ENCODE peak calls at places on chromosomes 11 and 22, in six cellular contexts. H is H9, U is trophoblast cell, W is neuronal stem cell, F is IMR-90, I is H1. O is an unnamed sample.

GRCh38 chr11:107040447-107041444 is 22.5 kb upstream of the GUCY1A2 start:
- DNase-seq in H (no peak), I (no peak), U (no peak), W (no peak), F (peak; percentile 23), O (peak; percentile 94)

GRCh38 chr22:40818192-40818746 is 877 bp downstream of the SLC25A17 start:
- DNase-seq in U (no peak), I (no peak), H (no peak), W (no peak), F (no peak), O (no peak)

GRCh38 chr11:119774180-119774763 is 45.3 kb upstream of the NECTIN1 start:
- DNase-seq in U (peak; percentile 54), F (peak; percentile 13), W (peak; percentile 68), H (peak; percentile 52), I (no peak), O (peak; percentile 41)

GRCh38 chr11:33059331-33060007 is 20.1 kb downstream of the TCP11L1 start:
- DNase-seq in H (no peak), F (no peak), I (no peak), W (no peak), U (peak; percentile 39), O (no peak)

GRCh38 chr11:118618115-118618990 is 10.9 kb downstream of the PHLDB1 start:
- DNase-seq in I (no peak), H (no peak), F (peak; percentile 96), U (no peak), W (no peak), O (peak; percentile 99)

GRCh38 chr22:47069270-47069669 is 306.8 kb downstream of the TBC1D22A start:
- DNase-seq in W (no peak), H (no peak), U (no peak), F (no peak), I (no peak), O (no peak)

GRCh38 chr11:68038226-68038717 is 553 bp upstream of the TCIRG1 start:
- DNase-seq in H (no peak), I (no peak), W (no peak), U (peak; percentile 76), F (no peak), O (peak; percentile 34)

GRCh38 chr11:128532016-128532570 is 55.3 kb downstream of the ETS1 start:
- DNase-seq in U (no peak), W (no peak), I (no peak), F (no peak), H (no peak), O (no peak)

GRCh38 chr11:112962854-112963367 is 1.7 kb downstream of the NCAM1 start:
- DNase-seq in F (no peak), I (no peak), W (peak; percentile 65), U (no peak), H (peak; percentile 66), O (peak; percentile 47)

GRCh38 chr11:128862913-128863660 is 4.0 kb downstream of the KCNJ1 start:
- DNase-seq in H (no peak), I (no peak), U (no peak), W (no peak), F (peak; percentile 79), O (peak; percentile 50)

GRCh38 chr11:94112182-94112960 is 16.3 kb upstream of the PANX1 start:
- DNase-seq in W (no peak), H (no peak), F (no peak), U (no peak), I (no peak), O (no peak)

GRCh38 chr22:44335903-44336803 is 23.4 kb upstream of the SHISAL1 start:
- DNase-seq in F (no peak), W (no peak), I (no peak), H (peak; percentile 42), U (no peak), O (no peak)

GRCh38 chr11:108680267-108680666 is 15.4 kb downstream of the DDX10 start:
- DNase-seq in H (no peak), I (no peak), F (peak; percentile 39), W (no peak), U (no peak), O (no peak)

GRCh38 chr11:73585834-73586575 is 11.9 kb downstream of the FAM168A start:
- DNase-seq in U (no peak), H (no peak), I (no peak), F (peak; percentile 90), W (no peak), O (peak; percentile 61)

GRCh38 chr11:17519031-17519430 is 25.2 kb downstream of the USH1C start:
- DNase-seq in F (no peak), W (no peak), I (no peak), H (no peak), U (no peak), O (no peak)

GRCh38 chr11:80621871-80622270 is 1181.0 kb upstream of the TENM4 start:
- DNase-seq in W (no peak), U (no peak), F (no peak), H (no peak), I (no peak), O (no peak)

GRCh38 chr11:126284829-126285228 is 1.9 kb downstream of the TIRAP start:
- DNase-seq in H (no peak), W (no peak), I (no peak), F (peak; percentile 96), U (peak; percentile 23), O (peak; percentile 98)

GRCh38 chr11:110196241-110196754 is 100.1 kb downstream of the RDX start:
- DNase-seq in F (peak; percentile 87), I (no peak), W (no peak), U (peak; percentile 93), H (no peak), O (peak; percentile 55)

GRCh38 chr11:20041499-20041898 is 118.8 kb downstream of the DBX1 start:
- DNase-seq in U (peak; percentile 21), W (no peak), F (no peak), I (no peak), H (no peak), O (no peak)

GRCh38 chr11:35953081-35953480 is 9.2 kb downstream of the LDLRAD3 start:
- DNase-seq in U (no peak), F (no peak), W (no peak), I (no peak), H (no peak), O (no peak)

GRCh38 chr11:48013269-48013901 is 33.0 kb downstream of the PTPRJ start:
- DNase-seq in I (no peak), U (no peak), H (no peak), F (peak; percentile 65), W (no peak), O (peak; percentile 62)

GRCh38 chr11:68460741-68461283 is at the start of gene PPP6R3:
- DNase-seq in I (no peak), U (no peak), H (no peak), F (no peak), W (no peak), O (no peak)

GRCh38 chr11:69367211-69367964 is 73.4 kb downstream of the MYEOV start:
- DNase-seq in F (peak; percentile 28), I (no peak), W (no peak), U (no peak), H (peak; percentile 15), O (peak; percentile 15)

DNA sequence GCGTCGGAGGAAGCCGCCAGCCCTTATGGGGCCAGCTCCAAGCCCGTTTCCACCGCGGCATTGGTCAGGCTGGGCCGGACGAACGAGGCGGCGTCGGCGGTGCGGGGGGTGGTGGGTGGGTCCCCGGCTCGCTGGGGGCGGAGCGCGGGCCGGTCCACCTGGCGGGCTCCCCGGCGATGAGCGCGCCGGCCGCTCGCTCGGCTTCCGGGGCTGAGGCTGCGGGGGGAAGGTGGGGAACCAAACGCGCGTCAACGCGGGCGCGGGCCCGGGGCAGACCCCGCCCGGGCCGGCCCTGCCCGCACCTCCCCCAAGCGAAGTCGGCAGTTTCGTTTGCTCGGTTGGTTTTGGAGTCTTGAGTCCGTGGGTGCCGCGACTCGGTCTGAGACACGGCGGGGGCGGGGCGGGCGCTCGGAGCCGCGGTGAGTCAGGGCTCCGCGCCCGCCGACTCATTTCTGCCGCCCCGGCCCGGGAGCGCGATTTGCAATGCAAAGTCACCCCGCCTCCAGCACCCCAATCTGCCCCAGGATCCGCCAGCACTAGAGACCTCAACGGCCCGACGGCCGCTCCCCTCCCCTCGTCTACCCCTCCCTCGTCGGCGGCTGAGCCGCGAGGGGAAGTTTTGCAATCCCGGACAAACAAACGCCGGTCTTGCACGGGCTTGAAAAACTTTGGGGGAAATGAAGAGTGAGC is 1.3 kb downstream of the ASCL2 start:
- DNase-seq in H (peak; percentile 69), F (no peak), W (no peak), I (no peak), U (peak; percentile 60), O (peak; percentile 18)
- H3K4me2 ChIP-seq in H (peak overlapping the region; percentile 13), F (peak overlapping the region; percentile 16), W (peak overlapping the region; percentile 87), I (peak overlapping the region; percentile 62), U (peak overlapping the region; percentile 67), O (peak overlapping the region; percentile 73)

GRCh38 chr11:97761175-97761574 is 1259.6 kb upstream of the CNTN5 start:
- DNase-seq in I (no peak), W (no peak), U (no peak), H (no peak), F (no peak), O (no peak)

GRCh38 chr11:97770570-97770969 is 1250.2 kb upstream of the CNTN5 start:
- DNase-seq in H (no peak), I (no peak), W (no peak), U (no peak), F (no peak), O (no peak)

GRCh38 chr11:97764193-97764592 is 1256.6 kb upstream of the CNTN5 start:
- DNase-seq in I (no peak), U (no peak), F (no peak), W (no peak), H (no peak), O (no peak)

DNA sequence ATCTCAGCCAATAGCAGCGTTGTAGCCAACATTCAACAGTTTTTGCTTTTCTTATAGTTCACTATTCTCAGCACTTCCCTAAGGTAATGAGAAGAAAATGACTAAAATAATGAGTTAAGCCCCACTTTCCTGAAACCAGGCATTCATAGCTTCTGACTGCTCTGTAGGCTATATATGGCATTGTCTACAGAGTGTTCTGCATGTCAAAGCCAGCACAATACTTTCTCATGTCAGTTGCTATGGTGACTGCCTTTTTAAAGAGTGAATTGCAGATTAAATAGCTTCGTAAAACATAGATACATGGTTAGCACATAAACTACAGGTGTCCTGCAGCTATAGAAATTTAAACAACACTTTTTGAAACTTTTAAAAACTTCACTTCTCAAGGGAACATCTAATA is 1256.1 kb upstream of the CNTN5 start:
- DNase-seq in H (no peak), U (no peak), I (no peak), F (no peak), W (no peak), O (no peak)
- H2AFZ ChIP-seq in H (no peak overlapping the region), U (no peak overlapping the region), I (no peak overlapping the region), F (no peak overlapping the region), W (no peak overlapping the region), O (no peak overlapping the region)

GRCh38 chr22:29126670-29127069 is 53.8 kb downstream of the KREMEN1 start:
- DNase-seq in U (no peak), W (no peak), F (no peak), I (no peak), H (no peak), O (no peak)
- H3K18ac ChIP-seq in U (no peak overlapping the region), W (no peak overlapping the region), F (no peak overlapping the region), I (no peak overlapping the region), H (no peak overlapping the region), O (no peak overlapping the region)

GRCh38 chr22:19995611-19996339 is 20.8 kb downstream of the ARVCF start:
- DNase-seq in F (no peak), H (no peak), I (no peak), U (no peak), W (no peak), O (no peak)

GRCh38 chr22:19993926-19994325 is 22.7 kb downstream of the ARVCF start:
- DNase-seq in F (no peak), W (no peak), U (no peak), H (no peak), I (no peak), O (no peak)

GRCh38 chr22:19992921-19993355 is 23.7 kb downstream of the ARVCF start:
- DNase-seq in U (peak; percentile 35), H (no peak), I (no peak), F (no peak), W (no peak), O (no peak)

GRCh38 chr22:19996694-19997384 is 19.8 kb downstream of the ARVCF start:
- DNase-seq in F (no peak), W (no peak), H (no peak), U (no peak), I (no peak), O (no peak)

GRCh38 chr22:19994851-19995610 is 21.6 kb downstream of the ARVCF start:
- DNase-seq in F (peak; percentile 29), I (no peak), H (no peak), U (no peak), W (no peak), O (no peak)
- H3K4me2 ChIP-seq in F (no peak overlapping the region), I (no peak overlapping the region), H (no peak overlapping the region), U (no peak overlapping the region), W (no peak overlapping the region), O (no peak overlapping the region)

O was measured in mesenchymal stem cell.